ENCODE peak calls at places on chromosomes 12 and 14, in nine cellular contexts. F is T-helper 2 cell; H is cerebellar cortex; D is adipocyte; E is cerebellum; C is WTC11; J is LoVo; S is adrenal gland; Y is stimulated activated naive CD4-positive, alpha-beta T cell. T is an unnamed sample.
A peak's percentile ranks its signal among the peaks of the same experiment; 100 is the strongest.

GRCh38 chr14:52690983-52691760 is 4.2 kb downstream of the ERO1A start:
- DNase-seq in F (no peak), H (no peak), D (no peak), E (no peak), C (no peak), J (no peak), S (no peak), Y (no peak), T (no peak)

GRCh38 chr14:77037886-77038511 is 9.5 kb upstream of the IRF2BPL start:
- DNase-seq in F (peak; percentile 24), H (peak; percentile 54), D (peak; percentile 59), E (peak; percentile 67), C (no peak), J (no peak), S (peak; percentile 64), Y (peak; percentile 29), T (no peak)

GRCh38 chr12:109792992-109793391 is 40.2 kb downstream of the TRPV4 start:
- DNase-seq in F (no peak), H (no peak), D (no peak), E (no peak), C (no peak), J (no peak), S (no peak), Y (no peak), T (no peak)

GRCh38 chr14:91533623-91534022 is 23.5 kb upstream of the PPP4R3A start:
- DNase-seq in F (no peak), H (no peak), D (no peak), E (no peak), C (no peak), J (no peak), S (no peak), Y (no peak), T (no peak)

GRCh38 chr12:39988574-39988973 is 117.3 kb downstream of the SLC2A13 start:
- DNase-seq in F (no peak), H (no peak), D (no peak), E (no peak), C (no peak), J (no peak), S (no peak), Y (no peak), T (no peak)

GRCh38 chr12:95402096-95402495 is 71.9 kb upstream of the METAP2 start:
- DNase-seq in F (no peak), H (no peak), D (no peak), E (no peak), C (peak; percentile 17), J (no peak), S (no peak), Y (no peak), T (no peak)

GRCh38 chr14:71855399-71856036 is 76.7 kb upstream of the RGS6 start:
- DNase-seq in F (peak; percentile 12), H (peak; percentile 23), D (peak; percentile 90), E (no peak), C (peak; percentile 87), J (peak; percentile 11), S (peak; percentile 92), Y (peak; percentile 5), T (peak; percentile 16)

GRCh38 chr14:42353315-42353714 is 746.6 kb downstream of the LRFN5 start:
- DNase-seq in F (no peak), H (no peak), D (no peak), E (no peak), C (no peak), J (no peak), S (no peak), Y (no peak), T (no peak)

GRCh38 chr14:91931478-91932088 is 15.9 kb downstream of the FBLN5 start:
- DNase-seq in F (no peak), H (no peak), D (no peak), E (no peak), C (no peak), J (no peak), S (no peak), Y (no peak), T (no peak)

GRCh38 chr14:95314609-95315008 is 5.1 kb downstream of the CLMN start:
- DNase-seq in F (no peak), H (no peak), D (peak; percentile 62), E (no peak), C (no peak), J (no peak), S (peak; percentile 72), Y (no peak), T (no peak)

GRCh38 chr14:96735509-96735908 is 61.7 kb upstream of the VRK1 start:
- DNase-seq in F (no peak), H (no peak), D (no peak), E (no peak), C (no peak), J (no peak), S (no peak), Y (no peak), T (no peak)

GRCh38 chr12:64610092-64610659 is at the start of gene RASSF3:
- DNase-seq in F (peak; percentile 74), H (peak; percentile 54), D (peak; percentile 82), E (no peak), C (peak; percentile 85), J (peak; percentile 79), S (peak; percentile 74), Y (peak; percentile 79), T (peak; percentile 77)

GRCh38 chr12:30582943-30583342 is 112.7 kb downstream of the IPO8 start:
- DNase-seq in F (no peak), H (no peak), D (no peak), E (no peak), C (no peak), J (no peak), S (no peak), Y (no peak), T (no peak)

GRCh38 chr12:6834873-6835272 is 5.9 kb upstream of the GNB3 start:
- DNase-seq in F (no peak), H (peak; percentile 23), D (no peak), E (no peak), C (no peak), J (no peak), S (no peak), Y (no peak), T (no peak)

GRCh38 chr14:102320033-102320660 is 601 bp downstream of the ZNF839 start:
- DNase-seq in F (peak; percentile 27), H (peak; percentile 41), D (peak; percentile 76), E (peak; percentile 46), C (no peak), J (peak; percentile 24), S (peak; percentile 77), Y (peak; percentile 34), T (peak; percentile 69)

GRCh38 chr12:108613548-108613947 is 15.7 kb upstream of the TMEM119 start:
- DNase-seq in F (no peak), H (no peak), D (no peak), E (no peak), C (no peak), J (no peak), S (peak; percentile 59), Y (no peak), T (no peak)

GRCh38 chr14:106268013-106268727 is 741.8 kb downstream of the TMEM121 start:
- DNase-seq in F (peak; percentile 61), H (no peak), D (no peak), E (no peak), C (no peak), J (no peak), S (no peak), Y (peak; percentile 72), T (peak; percentile 87)

GRCh38 chr12:102483466-102483865 is 3.1 kb upstream of the IGF1 start:
- DNase-seq in F (no peak), H (no peak), D (no peak), E (no peak), C (no peak), J (no peak), S (no peak), Y (no peak), T (no peak)

GRCh38 chr14:28676481-28676880 is 90.1 kb upstream of the FOXG1 start:
- DNase-seq in F (no peak), H (no peak), D (peak; percentile 52), E (no peak), C (no peak), J (no peak), S (no peak), Y (no peak), T (no peak)

GRCh38 chr14:78319826-78320635 is 149.9 kb downstream of the NRXN3 start:
- DNase-seq in F (no peak), H (no peak), D (no peak), E (no peak), C (no peak), J (no peak), S (no peak), Y (no peak), T (no peak)

GRCh38 chr14:105941226-105942166 is 415.1 kb downstream of the TMEM121 start:
- DNase-seq in F (no peak), H (no peak), D (no peak), E (no peak), C (no peak), J (no peak), S (peak; percentile 35), Y (no peak), T (no peak)

GRCh38 chr14:99393059-99393655 is 87.5 kb downstream of the SETD3 start:
- DNase-seq in F (peak; percentile 12), H (peak; percentile 38), D (peak; percentile 45), E (no peak), C (peak; percentile 74), J (peak; percentile 45), S (no peak), Y (no peak), T (no peak)

GRCh38 chr12:7666595-7666994 is 887 bp upstream of the APOBEC1 start:
- DNase-seq in F (no peak), H (no peak), D (no peak), E (no peak), C (no peak), J (peak; percentile 75), S (no peak), Y (no peak), T (no peak)

GRCh38 chr12:24751181-24751580 is 197.7 kb downstream of the BCAT1 start:
- DNase-seq in F (no peak), H (no peak), D (peak; percentile 14), E (no peak), C (no peak), J (no peak), S (no peak), Y (no peak), T (no peak)

GRCh38 chr14:39175445-39176262 is 600 bp downstream of the PNN start:
- DNase-seq in F (no peak), H (no peak), D (peak; percentile 59), E (no peak), C (peak; percentile 52), J (peak; percentile 26), S (no peak), Y (peak; percentile 57), T (peak; percentile 30)

GRCh38 chr14:26872930-26873470 is 275.2 kb upstream of the NOVA1 start:
- DNase-seq in F (no peak), H (peak; percentile 95), D (no peak), E (peak; percentile 60), C (no peak), J (no peak), S (no peak), Y (no peak), T (no peak)

GRCh38 chr14:72643317-72643801 is 250.5 kb downstream of the DPF3 start:
- DNase-seq in F (no peak), H (peak; percentile 79), D (peak; percentile 95), E (peak; percentile 81), C (no peak), J (no peak), S (peak; percentile 69), Y (no peak), T (no peak)

GRCh38 chr12:110582286-110583136 is 607 bp downstream of the PPTC7 start:
- DNase-seq in F (peak; percentile 75), H (peak; percentile 55), D (peak; percentile 80), E (peak; percentile 51), C (peak; percentile 44), J (no peak), S (peak; percentile 75), Y (peak; percentile 82), T (peak; percentile 61)

GRCh38 chr12:94616217-94616729 is 34.1 kb downstream of the TMCC3 start:
- DNase-seq in F (no peak), H (peak; percentile 30), D (no peak), E (no peak), C (no peak), J (peak; percentile 69), S (no peak), Y (no peak), T (no peak)

GRCh38 chr12:52093346-52093745 is 13.8 kb downstream of the SMIM41 start:
- DNase-seq in F (no peak), H (no peak), D (no peak), E (no peak), C (no peak), J (no peak), S (no peak), Y (no peak), T (no peak)

GRCh38 chr12:3304436-3305135 is 186.4 kb upstream of the PRMT8 start:
- DNase-seq in F (no peak), H (no peak), D (peak; percentile 48), E (no peak), C (no peak), J (no peak), S (no peak), Y (no peak), T (no peak)

T was measured in naive thymus-derived CD8-positive, alpha-beta T cell.